ENCODE peak calls at places on chromosomes 11 and 22, in eight cellular contexts. I is MM.1S, U is hepatocyte, R is tibial artery, F is AG04449, Z is adrenal gland, V is foreskin fibroblast, S is SK-N-SH. L is an unnamed sample.

GRCh38 chr11:69656536-69657455 is 15.8 kb downstream of the CCND1 start:
- DNase-seq in I (no peak), U (no peak), R (no peak), F (no peak), Z (no peak), V (no peak), S (peak), L (peak)

GRCh38 chr11:12160231-12160630 is 49.8 kb downstream of the MICAL2 start:
- DNase-seq in I (no peak), U (no peak), R (no peak), F (no peak), Z (no peak), V (no peak), S (no peak), L (no peak)

GRCh38 chr11:130874396-130874795 is 41.9 kb downstream of the SNX19 start:
- DNase-seq in I (no peak), U (no peak), R (no peak), F (no peak), Z (no peak), V (peak), S (no peak), L (no peak)

GRCh38 chr11:57405271-57405890 is 14.9 kb upstream of the PRG2 start:
- DNase-seq in I (no peak), U (no peak), R (no peak), F (no peak), Z (no peak), V (peak), S (no peak), L (no peak)

GRCh38 chr11:91796999-91797398 is 427.6 kb upstream of the FAT3 start:
- DNase-seq in I (no peak), U (no peak), R (no peak), F (no peak), Z (no peak), V (no peak), S (no peak), L (no peak)

GRCh38 chr11:62919476-62919875 is 1.7 kb downstream of the CHRM1 start:
- DNase-seq in I (no peak), U (no peak), R (no peak), F (no peak), Z (no peak), V (no peak), S (no peak), L (no peak)

GRCh38 chr11:63918576-63919171 is 1.7 kb upstream of the RCOR2 start:
- DNase-seq in I (no peak), U (peak), R (no peak), F (no peak), Z (no peak), V (peak), S (peak), L (no peak)

GRCh38 chr11:60951909-60952741 is at the start of gene SLC15A3:
- DNase-seq in I (peak), U (no peak), R (peak), F (no peak), Z (peak), V (peak), S (no peak), L (no peak)

GRCh38 chr22:41830174-41830573 is 2.7 kb upstream of the SREBF2 start:
- DNase-seq in I (no peak), U (no peak), R (no peak), F (no peak), Z (no peak), V (no peak), S (no peak), L (no peak)

GRCh38 chr22:49657974-49658550 is 169.6 kb downstream of the BRD1 start:
- DNase-seq in I (no peak), U (no peak), R (no peak), F (no peak), Z (no peak), V (no peak), S (no peak), L (no peak)

DNA sequence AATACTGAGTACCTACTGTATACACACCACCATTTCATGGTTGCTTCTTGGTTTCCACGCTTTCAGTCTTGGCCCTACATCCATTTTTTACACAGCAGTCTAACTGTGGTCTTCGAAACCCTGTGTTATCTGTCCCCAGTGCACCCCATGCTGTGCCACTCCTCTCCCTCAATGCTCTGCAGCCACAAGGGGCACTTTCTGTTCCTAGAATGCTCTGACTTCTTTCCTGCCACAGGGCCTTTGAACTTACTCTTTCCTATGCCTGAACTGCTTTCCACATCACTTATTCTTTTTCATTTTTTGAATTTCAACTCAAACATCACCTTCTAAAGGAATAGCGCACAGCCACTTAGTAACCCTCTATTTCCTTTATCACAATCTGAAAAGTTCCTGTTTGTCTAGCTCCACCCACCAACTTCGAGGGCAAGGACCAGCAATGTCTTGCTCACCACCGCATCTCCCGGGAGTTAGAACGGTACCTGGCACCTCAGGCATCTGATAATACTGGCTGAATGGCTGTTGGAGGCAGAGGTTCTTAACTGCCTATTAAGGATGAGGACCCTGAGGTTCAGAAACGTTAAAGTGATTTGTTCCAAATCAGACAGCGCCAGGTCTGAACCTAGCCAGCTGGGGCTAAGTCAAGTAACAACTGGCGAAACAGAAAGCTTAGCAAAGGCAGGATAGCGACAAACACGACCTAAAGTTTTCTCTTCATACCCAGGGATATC is 568 bp downstream of the ALG8 start:
- DNase-seq in I (peak), U (peak), R (no peak), F (no peak), Z (no peak), V (peak), S (peak), L (peak)
- TF ChIP-seq CTCF in I (peak), U (no peak), R (no peak), F (no peak), Z (no peak), V (no peak), S (peak), L (no peak)

DNA sequence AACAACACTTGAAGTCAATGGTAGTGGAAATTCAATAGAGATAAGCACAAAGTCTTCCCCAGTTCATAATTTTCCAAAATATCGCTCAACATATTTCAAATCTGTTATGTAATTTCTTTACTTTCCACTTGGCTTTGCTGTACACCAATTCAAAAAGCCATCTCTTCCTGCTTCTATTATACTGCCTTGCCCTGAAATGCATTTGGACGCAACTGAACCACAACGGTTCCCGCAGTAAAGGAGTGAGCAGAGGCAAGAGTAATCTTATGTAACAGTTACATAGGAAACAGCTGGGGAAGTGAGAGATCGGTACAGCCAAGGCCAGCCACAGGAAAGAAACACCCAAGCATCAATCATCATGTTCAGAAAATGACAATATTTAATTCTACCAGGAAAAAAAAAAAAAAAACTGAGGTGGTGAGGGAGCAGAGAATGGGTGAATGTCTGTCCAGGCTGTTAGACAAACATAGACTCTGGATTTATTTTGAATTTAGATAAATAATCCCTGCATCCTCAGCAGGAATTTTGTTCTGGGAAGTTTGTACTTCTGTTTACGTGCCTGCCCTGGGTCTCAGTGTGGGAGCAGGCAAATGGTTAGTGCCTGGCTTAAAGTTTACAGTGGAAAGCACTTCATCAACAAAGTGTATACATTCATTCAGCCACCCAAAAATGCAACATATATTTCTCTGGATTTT is 392.2 kb downstream of the ETS1 start:
- DNase-seq in I (no peak), U (no peak), R (peak), F (no peak), Z (no peak), V (no peak), S (no peak), L (no peak)
- H3K4me3 ChIP-seq in I (no peak), U (no peak), R (no peak), F (no peak), Z (no peak), V (no peak), S (no peak), L (no peak)

DNA sequence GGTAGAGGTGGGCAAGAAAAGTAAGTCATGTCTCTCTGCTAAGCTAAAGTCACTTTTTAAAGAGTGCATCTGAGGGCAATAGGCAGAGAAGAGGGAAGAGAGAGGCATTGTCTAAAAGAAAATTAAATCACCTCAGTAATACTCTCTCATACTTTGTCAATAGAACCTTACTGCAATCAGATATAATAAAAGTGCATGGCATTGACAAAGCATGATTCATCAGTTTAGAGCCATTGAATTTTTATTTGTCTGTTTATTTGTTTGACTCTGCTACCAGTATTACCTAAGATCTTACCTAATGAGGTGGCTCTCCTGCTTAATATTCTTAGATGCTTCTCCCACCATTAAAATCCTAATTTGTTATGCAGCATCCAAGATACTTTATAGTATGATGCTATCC is 209.0 kb downstream of the PGR start:
- DNase-seq in I (no peak), U (no peak), R (no peak), F (no peak), Z (no peak), V (no peak), S (no peak), L (no peak)
- TF ChIP-seq CTCF in I (no peak), U (no peak), R (no peak), F (no peak), Z (no peak), V (no peak), S (no peak), L (no peak)

DNA sequence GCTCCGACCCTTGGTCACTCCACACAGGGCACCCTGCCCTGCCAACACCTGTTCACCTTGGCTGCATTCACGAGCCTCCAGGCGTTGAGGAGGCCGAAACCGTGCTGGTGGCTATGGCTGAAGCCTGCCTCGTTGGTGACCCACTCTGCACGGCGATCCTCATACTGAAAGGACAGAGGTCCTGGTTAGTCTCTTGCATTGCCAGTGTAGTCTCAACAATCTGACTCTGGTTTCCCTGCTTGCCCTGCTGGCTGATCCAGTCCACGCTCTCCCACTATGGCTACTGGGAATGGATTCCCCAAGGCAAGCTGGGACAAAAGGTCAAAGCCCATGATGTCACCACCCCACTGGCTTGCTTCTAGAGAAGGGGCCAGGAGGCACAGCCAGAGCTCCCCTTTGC is 12.9 kb downstream of the PCSK7 start:
- DNase-seq in I (no peak), U (peak), R (no peak), F (no peak), Z (no peak), V (no peak), S (no peak), L (no peak)
- H3K4me3 ChIP-seq in I (no peak), U (no peak), R (no peak), F (no peak), Z (no peak), V (no peak), S (no peak), L (no peak)

GRCh38 chr11:96154802-96155520 is 188.0 kb downstream of the MAML2 start:
- DNase-seq in I (no peak), U (no peak), R (no peak), F (no peak), Z (no peak), V (peak), S (no peak), L (no peak)

GRCh38 chr11:96158126-96158525 is 184.9 kb downstream of the MAML2 start:
- DNase-seq in I (no peak), U (no peak), R (no peak), F (no peak), Z (no peak), V (no peak), S (no peak), L (no peak)

GRCh38 chr11:96156379-96156722 is 186.6 kb downstream of the MAML2 start:
- DNase-seq in I (no peak), U (no peak), R (peak), F (no peak), Z (no peak), V (no peak), S (no peak), L (no peak)

GRCh38 chr11:96157517-96157873 is 185.5 kb downstream of the MAML2 start:
- DNase-seq in I (no peak), U (no peak), R (no peak), F (no peak), Z (no peak), V (no peak), S (no peak), L (no peak)

DNA sequence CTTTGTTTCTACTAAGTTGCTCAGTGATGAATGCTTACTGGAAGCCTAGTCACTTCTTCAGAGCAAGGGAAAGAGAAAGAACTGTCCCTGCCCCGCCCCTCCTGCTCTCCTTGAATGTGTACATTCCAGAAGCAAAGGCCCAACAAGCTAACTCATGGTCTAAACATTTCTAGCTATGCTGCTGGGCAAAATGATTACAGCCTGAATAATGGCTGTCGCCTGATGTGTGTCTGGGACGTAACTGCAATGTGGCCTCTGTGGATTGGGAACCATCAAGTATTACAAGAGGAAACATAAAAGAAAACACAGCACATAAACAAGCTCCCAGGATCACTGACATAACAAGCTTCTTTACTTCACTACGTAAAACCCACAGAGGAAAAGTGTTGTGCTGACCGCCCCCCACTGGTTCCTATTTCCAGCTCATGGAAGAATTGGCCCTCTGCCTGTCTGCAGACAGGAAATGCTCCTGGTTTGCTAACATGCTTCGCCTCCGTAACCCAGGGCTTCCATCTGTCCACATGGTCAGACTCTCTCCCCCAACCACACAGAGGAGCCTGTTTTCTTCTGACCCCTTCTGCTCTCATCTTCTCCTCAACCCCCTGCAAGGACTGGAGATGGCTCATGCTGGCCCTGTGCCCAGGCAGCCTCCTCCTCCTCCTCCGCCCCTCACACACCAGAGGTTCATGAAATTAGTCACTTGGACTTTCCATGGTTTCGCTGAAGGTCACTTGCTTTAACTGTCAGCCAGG is 187.2 kb downstream of the MAML2 start:
- DNase-seq in I (no peak), U (peak), R (peak), F (peak), Z (peak), V (peak), S (peak), L (peak)
- TF ChIP-seq CTCF in I (no peak), U (peak), R (no peak), F (peak), Z (peak), V (peak), S (peak), L (no peak)

DNA sequence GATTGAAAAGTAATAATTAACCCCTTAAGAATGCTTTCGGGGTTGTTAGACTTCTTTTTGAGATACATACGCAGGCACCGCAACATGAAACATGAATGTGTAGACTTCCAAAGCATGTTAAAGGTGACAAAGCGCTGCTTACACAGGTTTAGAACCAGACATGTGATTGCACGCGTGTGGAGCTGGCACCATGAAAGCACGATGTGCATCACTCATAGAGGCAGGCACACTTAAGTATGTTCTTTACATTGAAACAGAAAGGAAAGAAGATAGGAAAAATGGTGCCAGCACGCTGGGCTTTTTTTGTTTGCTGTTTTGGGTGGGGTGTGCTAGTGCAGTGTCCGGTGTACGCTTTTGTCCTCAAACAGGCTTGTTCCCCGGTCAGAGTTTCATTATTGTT is 83.6 kb upstream of the PPARA start:
- DNase-seq in I (no peak), U (no peak), R (peak), F (no peak), Z (peak), V (peak), S (no peak), L (no peak)
- H3K4me3 ChIP-seq in I (no peak), U (no peak), R (peak), F (no peak), Z (no peak), V (peak), S (peak), L (no peak)

GRCh38 chr22:39117585-39118191 is 20.6 kb downstream of the APOBEC3H start:
- DNase-seq in I (peak), U (peak), R (no peak), F (no peak), Z (peak), V (peak), S (no peak), L (peak)
- TF ChIP-seq CTCF in I (peak), U (peak), R (no peak), F (peak), Z (peak), V (peak), S (peak), L (peak)

L was measured in Caco-2.